ENCODE peak calls at places on chromosomes 12 and 14, in five cellular contexts. U is H1, G is K562, X is HepG2, Q is GM12878. I is an unnamed sample.

GRCh38 chr12:94644622-94645021 is 5.7 kb downstream of the TMCC3 start:
- DNase-seq in U (no peak), G (no peak), X (no peak), Q (peak), I (no peak)

GRCh38 chr12:99212275-99212674 is 435.3 kb upstream of the GARIN6 start:
- DNase-seq in U (no peak), G (no peak), X (peak), Q (no peak), I (no peak)

GRCh38 chr14:71701990-71702389 is 230.2 kb upstream of the RGS6 start:
- DNase-seq in U (no peak), G (no peak), X (no peak), Q (no peak), I (no peak)

GRCh38 chr14:34693228-34693939 is 21.0 kb downstream of the CFL2 start:
- DNase-seq in U (peak), G (peak), X (peak), Q (no peak), I (peak)

GRCh38 chr12:124301084-124301654 is 6.3 kb downstream of the RFLNA start:
- DNase-seq in U (no peak), G (no peak), X (no peak), Q (no peak), I (no peak)

GRCh38 chr12:96104566-96104965 is 69.2 kb upstream of the LTA4H start:
- DNase-seq in U (no peak), G (no peak), X (no peak), Q (no peak), I (no peak)

GRCh38 chr14:42228611-42229010 is 621.9 kb downstream of the LRFN5 start:
- DNase-seq in U (no peak), G (no peak), X (no peak), Q (no peak), I (no peak)

GRCh38 chr14:51210594-51210993 is 29.5 kb upstream of the TMX1 start:
- DNase-seq in U (no peak), G (no peak), X (no peak), Q (no peak), I (no peak)

GRCh38 chr12:109482894-109483293 is 5.5 kb downstream of the UBE3B start:
- DNase-seq in U (no peak), G (no peak), X (no peak), Q (no peak), I (no peak)

GRCh38 chr14:100669468-100669867 is 57.2 kb upstream of the DLK1 start:
- DNase-seq in U (no peak), G (peak), X (no peak), Q (no peak), I (no peak)

GRCh38 chr12:46269429-46270241 is 792 bp upstream of the SLC38A1 start:
- DNase-seq in U (no peak), G (no peak), X (no peak), Q (no peak), I (no peak)

GRCh38 chr12:76084277-76085158 is at the start of gene NAP1L1:
- DNase-seq in U (peak), G (peak), X (peak), Q (peak), I (peak)

GRCh38 chr12:129877383-129877782 is 26.4 kb downstream of the TMEM132D start:
- DNase-seq in U (no peak), G (no peak), X (no peak), Q (no peak), I (no peak)

GRCh38 chr12:110744176-110744575 is 1.5 kb upstream of the PPP1CC start:
- DNase-seq in U (no peak), G (no peak), X (peak), Q (no peak), I (no peak)

GRCh38 chr14:99249389-99249788 is 22.6 kb downstream of the BCL11B start:
- DNase-seq in U (no peak), G (no peak), X (no peak), Q (no peak), I (no peak)

GRCh38 chr12:115002434-115002833 is 318.5 kb upstream of the TBX3 start:
- DNase-seq in U (no peak), G (no peak), X (no peak), Q (no peak), I (no peak)

GRCh38 chr12:62659457-62660295 is 193.1 kb downstream of the MON2 start:
- DNase-seq in U (peak), G (no peak), X (no peak), Q (no peak), I (no peak)

GRCh38 chr14:65070710-65071033 is 31.6 kb downstream of the MAX start:
- DNase-seq in U (no peak), G (no peak), X (no peak), Q (no peak), I (no peak)

GRCh38 chr12:42382013-42382696 is 56.2 kb downstream of the PPHLN1 start:
- DNase-seq in U (no peak), G (no peak), X (no peak), Q (no peak), I (no peak)

GRCh38 chr12:123267335-123267920 is 4.2 kb downstream of the CDK2AP1 start:
- DNase-seq in U (no peak), G (no peak), X (no peak), Q (no peak), I (no peak)

GRCh38 chr14:94514351-94514750 is 5.1 kb upstream of the SERPINA12 start:
- DNase-seq in U (no peak), G (no peak), X (no peak), Q (no peak), I (no peak)

GRCh38 chr14:94515426-94515825 is 6.2 kb upstream of the SERPINA12 start:
- DNase-seq in U (no peak), G (no peak), X (no peak), Q (no peak), I (no peak)

GRCh38 chr14:94515856-94516255 is 6.6 kb upstream of the SERPINA12 start:
- DNase-seq in U (no peak), G (no peak), X (no peak), Q (no peak), I (no peak)

GRCh38 chr14:94517248-94517640 is 8.0 kb upstream of the SERPINA12 start:
- DNase-seq in U (no peak), G (no peak), X (no peak), Q (no peak), I (no peak)

GRCh38 chr14:94517641-94518257 is 8.5 kb upstream of the SERPINA12 start:
- DNase-seq in U (no peak), G (no peak), X (peak), Q (no peak), I (no peak)
- TF ChIP-seq JUND in U (no peak), G (no peak), X (no peak), Q (no peak), I (no peak)

GRCh38 chr12:53944209-53944608 is 5.6 kb downstream of the HOXC13 start:
- DNase-seq in U (no peak), G (no peak), X (no peak), Q (no peak), I (no peak)

GRCh38 chr12:53941750-53942149 is 3.1 kb downstream of the HOXC13 start:
- DNase-seq in U (no peak), G (no peak), X (no peak), Q (no peak), I (no peak)

GRCh38 chr12:53942467-53942997 is 3.9 kb downstream of the HOXC13 start:
- DNase-seq in U (no peak), G (no peak), X (no peak), Q (no peak), I (no peak)

GRCh38 chr12:53948650-53949593 is 5.8 kb upstream of the HOXC12 start:
- DNase-seq in U (no peak), G (peak), X (peak), Q (no peak), I (no peak)

GRCh38 chr12:53944907-53945847 is 6.5 kb downstream of the HOXC13 start:
- DNase-seq in U (no peak), G (no peak), X (no peak), Q (no peak), I (no peak)
- TF ChIP-seq EZH2 in U (peak), G (no peak), X (no peak), Q (no peak), I (no peak)

GRCh38 chr14:103522028-103522581 is 525 bp downstream of the CKB start:
- DNase-seq in U (no peak), G (peak), X (no peak), Q (no peak), I (no peak)

GRCh38 chr14:103521438-103521961 is 1.1 kb downstream of the CKB start:
- DNase-seq in U (no peak), G (peak), X (no peak), Q (no peak), I (no peak)

GRCh38 chr14:103523583-103523969 is 946 bp upstream of the CKB start:
- DNase-seq in U (no peak), G (no peak), X (no peak), Q (no peak), I (no peak)

GRCh38 chr14:103524002-103524785 is 1.6 kb upstream of the CKB start:
- DNase-seq in U (no peak), G (no peak), X (no peak), Q (no peak), I (no peak)

GRCh38 chr14:103522649-103523582 is at the start of gene CKB:
- DNase-seq in U (no peak), G (peak), X (no peak), Q (no peak), I (no peak)
- TF ChIP-seq JUND in U (no peak), G (no peak), X (no peak), Q (no peak), I (no peak)

GRCh38 chr14:91509083-91509877 is 830 bp downstream of the PPP4R3A start:
- DNase-seq in U (no peak), G (peak), X (peak), Q (no peak), I (no peak)

GRCh38 chr14:91508105-91508504 is 2.0 kb downstream of the PPP4R3A start:
- DNase-seq in U (no peak), G (no peak), X (no peak), Q (no peak), I (no peak)

GRCh38 chr14:91509878-91510170 is 286 bp downstream of the PPP4R3A start:
- DNase-seq in U (no peak), G (no peak), X (no peak), Q (no peak), I (no peak)

GRCh38 chr14:91511014-91511466 is 930 bp upstream of the PPP4R3A start:
- DNase-seq in U (no peak), G (no peak), X (peak), Q (no peak), I (peak)

DNA sequence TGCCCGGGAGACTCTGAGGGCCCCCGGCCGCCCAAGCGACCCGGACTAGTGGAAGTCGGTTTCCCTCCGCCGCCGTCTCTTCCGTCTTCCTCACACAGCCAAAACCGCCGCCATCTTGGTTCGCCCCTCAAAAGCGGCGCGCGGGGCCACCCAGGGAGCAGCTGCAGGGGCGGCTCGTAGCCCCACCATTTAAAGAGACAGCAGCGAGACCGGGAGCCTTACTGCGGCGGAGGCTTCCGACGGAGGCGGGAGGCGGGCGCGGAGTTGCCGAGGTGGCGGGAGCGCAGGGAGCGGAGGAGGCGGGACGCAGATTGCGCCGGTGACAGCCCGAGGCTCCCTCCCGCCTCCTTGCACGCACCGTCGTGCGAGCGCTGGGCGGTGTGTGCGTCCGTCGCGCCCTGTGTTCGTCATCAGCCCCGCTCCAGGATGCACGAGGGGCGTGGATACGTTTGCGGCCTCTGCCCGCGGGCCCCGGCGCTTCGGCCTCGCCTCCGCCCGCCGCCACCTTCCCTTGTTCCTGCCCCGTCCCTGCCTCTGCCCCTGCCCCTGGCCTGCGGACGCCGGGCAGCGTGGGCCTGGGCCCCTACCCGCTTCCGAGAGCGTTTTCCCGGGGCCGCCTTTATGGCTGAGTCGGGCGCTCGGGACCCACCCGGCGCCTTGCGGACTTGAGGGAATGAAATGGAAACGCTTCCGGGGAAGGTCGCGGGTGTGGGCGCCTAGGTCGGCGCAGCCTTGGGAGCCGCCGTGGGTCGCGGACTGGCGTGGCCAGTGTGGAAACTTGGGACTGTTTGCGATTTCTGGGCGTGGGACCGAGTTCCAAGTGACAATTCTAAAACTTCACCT is at the start of gene PPP4R3A:
- DNase-seq in U (peak), G (peak), X (peak), Q (peak), I (peak)
- TF ChIP-seq EZH2 in U (no peak), G (no peak), X (no peak), Q (no peak), I (no peak)

GRCh38 chr12:72209096-72209495 is 63.1 kb upstream of the TRHDE start:
- DNase-seq in U (no peak), G (no peak), X (no peak), Q (no peak), I (no peak)

GRCh38 chr12:72207094-72207493 is 65.1 kb upstream of the TRHDE start:
- DNase-seq in U (no peak), G (no peak), X (no peak), Q (no peak), I (no peak)

GRCh38 chr12:72203764-72204335 is 68.3 kb upstream of the TRHDE start:
- DNase-seq in U (no peak), G (no peak), X (no peak), Q (no peak), I (no peak)

DNA sequence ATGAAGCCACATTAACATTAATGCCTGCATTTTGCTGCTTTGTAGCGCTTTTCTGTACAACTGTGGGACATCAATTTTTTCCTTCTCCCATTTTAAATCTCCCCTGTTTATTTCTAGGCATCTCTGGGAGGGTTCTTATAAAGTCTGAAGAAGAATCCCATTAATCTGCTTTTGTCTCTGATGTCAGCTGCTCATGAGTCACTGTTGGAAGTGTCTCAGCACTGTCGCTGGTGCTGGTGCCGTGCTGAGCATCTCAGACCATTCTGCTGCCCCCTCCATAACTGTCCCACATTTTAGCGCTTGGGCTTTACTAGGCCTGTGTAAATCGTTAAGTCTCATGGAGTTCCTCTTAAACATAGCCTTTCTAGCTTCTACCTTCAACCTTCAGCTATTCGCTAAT is 64.4 kb upstream of the TRHDE start:
- DNase-seq in U (no peak), G (no peak), X (no peak), Q (no peak), I (no peak)
- TF ChIP-seq JUND in U (no peak), G (no peak), X (no peak), Q (no peak), I (no peak)

DNA sequence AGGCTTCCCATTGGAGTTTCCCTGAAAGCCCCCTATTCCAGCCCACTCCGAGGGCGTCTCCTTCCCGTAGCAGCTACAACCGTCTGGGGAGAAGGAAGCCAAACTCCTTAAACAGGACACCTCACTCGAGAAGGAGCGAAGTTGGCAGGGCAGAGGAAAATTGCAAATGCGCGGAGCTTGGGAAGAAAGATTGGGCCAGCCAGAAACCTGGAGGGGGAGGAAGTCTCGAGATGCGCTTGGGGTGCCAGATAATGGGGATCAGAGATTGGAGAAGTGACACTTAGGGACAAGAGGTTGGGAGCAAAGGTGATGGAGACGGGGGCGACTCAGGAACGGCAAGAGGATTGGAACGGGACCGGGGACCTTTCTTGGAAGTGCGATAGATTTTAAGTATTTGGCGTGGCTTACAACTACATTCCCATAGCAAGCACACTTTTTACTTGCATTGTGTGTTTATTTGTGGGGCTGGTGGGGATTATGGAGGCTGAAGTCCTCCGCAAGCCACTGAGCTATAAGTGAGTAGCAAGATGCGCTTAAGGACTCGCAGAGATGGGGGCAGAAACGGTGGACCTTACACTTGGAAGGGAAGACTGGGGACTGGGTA is 926 bp downstream of the HRK start:
- DNase-seq in U (no peak), G (no peak), X (no peak), Q (no peak), I (no peak)
- TF ChIP-seq EZH2 in U (peak), G (no peak), X (no peak), Q (peak), I (no peak)

GRCh38 chr12:60494249-60494648 is 898.4 kb downstream of the SLC16A7 start:
- DNase-seq in U (no peak), G (peak), X (peak), Q (no peak), I (peak)
- TF ChIP-seq JUND in U (no peak), G (no peak), X (no peak), Q (no peak), I (no peak)

I was measured in HCT116.